ENCODE peak calls at places on chromosomes 11 and 22, in five cellular contexts. V is NCI-H1092, R is lower leg skin, H is GM10248, B is ELR. T is an unnamed sample.

GRCh38 chr22:37431811-37432707 is 4.8 kb upstream of the ELFN2 start:
- DNase-seq in H (no peak), B (peak), V (no peak), R (no peak), T (no peak)

GRCh38 chr22:45788530-45788929 is 116.9 kb downstream of the ATXN10 start:
- DNase-seq in H (no peak), R (no peak), V (no peak), B (no peak), T (no peak)

GRCh38 chr11:81255905-81256304 is 1477.8 kb downstream of the FAM181B start:
- DNase-seq in H (no peak), B (no peak), V (no peak), R (no peak), T (no peak)

GRCh38 chr11:77019976-77020591 is 14.1 kb upstream of the B3GNT6 start:
- DNase-seq in R (no peak), V (no peak), H (no peak), B (peak), T (no peak)

GRCh38 chr11:76208829-76209670 is 2.7 kb upstream of the WNT11 start:
- DNase-seq in R (peak), V (peak), H (peak), B (peak), T (peak)

GRCh38 chr11:24356501-24356900 is 140.4 kb upstream of the LUZP2 start:
- DNase-seq in H (no peak), B (no peak), R (no peak), V (no peak), T (no peak)

GRCh38 chr11:4448995-4449394 is at the start of gene OR52K2:
- DNase-seq in R (no peak), V (no peak), B (no peak), H (no peak), T (no peak)

GRCh38 chr22:35684270-35684700 is 33.4 kb upstream of the APOL5 start:
- DNase-seq in R (no peak), H (no peak), V (peak), B (peak), T (peak)

GRCh38 chr11:106463796-106464201 is 386.3 kb downstream of the AASDHPPT start:
- DNase-seq in R (no peak), V (no peak), H (no peak), B (no peak), T (no peak)

GRCh38 chr11:116400081-116400480 is 372.7 kb downstream of the BUD13 start:
- DNase-seq in B (no peak), R (no peak), V (no peak), H (no peak), T (no peak)

GRCh38 chr22:46869848-46870441 is 107.5 kb downstream of the TBC1D22A start:
- DNase-seq in B (no peak), R (no peak), H (no peak), V (no peak), T (no peak)

GRCh38 chr22:48490513-48491411 is 1336.9 kb downstream of the BRD1 start:
- DNase-seq in B (no peak), H (no peak), R (peak), V (no peak), T (no peak)

GRCh38 chr11:65476632-65477270 is 22.1 kb upstream of the MALAT1 start:
- DNase-seq in B (no peak), H (peak), R (peak), V (no peak), T (no peak)

GRCh38 chr11:2366271-2366670 is 10.8 kb upstream of the CD81 start:
- DNase-seq in R (no peak), H (no peak), B (no peak), V (peak), T (no peak)

GRCh38 chr11:83979593-83979992 is 693.4 kb upstream of the CCDC90B start:
- DNase-seq in H (no peak), B (no peak), R (no peak), V (no peak), T (no peak)

GRCh38 chr11:20873054-20873453 is 203.7 kb downstream of the NELL1 start:
- DNase-seq in H (peak), R (no peak), V (peak), B (peak), T (peak)

T was measured in DMS153.